ENCODE peak calls at places on chromosomes 1 and 21, in ten cellular contexts. G is NCI-H1417; E is anterior cingulate cortex; V is NCI-H69; C is NCI-H1105 treated with DMSO at 0.1 percent for 48 hours; B is HFFc6; A is heart left ventricle; X is H54; U is activated CD4-positive, alpha-beta memory T cell treated with anti-CD3 and anti-CD28 coated beads, Interleukin-2, amount 10 ng/mL, durations not matched to agents 7 days and 5 days; K is endothelial cell. O is an unnamed sample.

GRCh38 chr1:7975212-7975865 is 13.8 kb downstream of the PARK7 start:
- DNase-seq in G (peak), E (peak), V (peak), C (peak), B (peak), A (peak), X (peak), U (peak), K (peak), O (peak)

GRCh38 chr1:23673086-23673813 is 18.4 kb upstream of the RPL11 start:
- DNase-seq in G (no peak), E (no peak), V (peak), C (no peak), B (peak), A (peak), X (peak), U (peak), K (peak), O (no peak)

GRCh38 chr21:39176312-39176711 is 6.9 kb downstream of the PSMG1 start:
- DNase-seq in G (peak), E (no peak), V (peak), C (no peak), B (no peak), A (no peak), X (no peak), U (no peak), K (no peak), O (no peak)

GRCh38 chr1:82318265-82318664 is 517.5 kb downstream of the ADGRL2 start:
- DNase-seq in G (no peak), E (no peak), V (no peak), C (no peak), B (no peak), A (no peak), X (no peak), U (no peak), K (no peak), O (no peak)

GRCh38 chr1:114610546-114611245 is 29.3 kb upstream of the BCAS2 start:
- DNase-seq in G (no peak), E (no peak), V (no peak), C (no peak), B (no peak), A (no peak), X (no peak), U (no peak), K (no peak), O (no peak)

GRCh38 chr1:228334226-228334935 is 72.3 kb downstream of the TRIM11 start:
- DNase-seq in G (no peak), E (no peak), V (no peak), C (no peak), B (no peak), A (no peak), X (no peak), U (no peak), K (no peak), O (no peak)

GRCh38 chr21:34889287-34889536 is 159.9 kb downstream of the RUNX1 start:
- DNase-seq in G (peak), E (no peak), V (peak), C (peak), B (peak), A (peak), X (peak), U (peak), K (peak), O (no peak)

GRCh38 chr1:245094954-245095353 is 59.8 kb upstream of the KIF26B start:
- DNase-seq in G (no peak), E (no peak), V (no peak), C (no peak), B (no peak), A (no peak), X (no peak), U (no peak), K (no peak), O (no peak)

GRCh38 chr1:171902527-171902926 is 61.2 kb downstream of the DNM3 start:
- DNase-seq in G (no peak), E (no peak), V (no peak), C (no peak), B (no peak), A (no peak), X (no peak), U (no peak), K (no peak), O (no peak)

GRCh38 chr21:14405225-14405624 is 22.3 kb upstream of the HSPA13 start:
- DNase-seq in G (no peak), E (no peak), V (peak), C (no peak), B (no peak), A (no peak), X (no peak), U (no peak), K (no peak), O (no peak)

GRCh38 chr1:159162511-159163265 is 8.7 kb upstream of the CADM3 start:
- DNase-seq in G (no peak), E (no peak), V (no peak), C (no peak), B (no peak), A (no peak), X (no peak), U (no peak), K (no peak), O (no peak)